ENCODE peak calls at places on chromosomes 4 and X, in seven cellular contexts. L is astrocyte, G is prostate gland, P is mesenchymal stem cell, Z is SK-N-SH, B is tibial artery, S is GM23338. M is an unnamed sample. For H3K4me1, the result is how much of the 10 kb centered on the place peaks cover.

GRCh38 chrX:119682019-119682989 is 10.7 kb downstream of the SEPTIN6 start:
- DNase-seq in L (no peak), G (no peak), P (no peak), Z (no peak), B (no peak), S (no peak), M (no peak)

GRCh38 chr4:149065753-149066152 is 623.5 kb upstream of the NR3C2 start:
- DNase-seq in L (no peak), G (no peak), P (no peak), Z (no peak), B (no peak), S (peak), M (no peak)

GRCh38 chr4:173752610-173753009 is 222.6 kb upstream of the HAND2 start:
- DNase-seq in L (no peak), G (no peak), P (no peak), Z (no peak), B (no peak), S (peak), M (no peak)

GRCh38 chr4:86950835-86951525 is 16.2 kb downstream of the AFF1 start:
- DNase-seq in L (no peak), G (no peak), P (no peak), Z (no peak), B (no peak), S (peak), M (no peak)

GRCh38 chr4:174394915-174395314 is 111.2 kb downstream of the CEP44 start:
- DNase-seq in L (peak), G (no peak), P (peak), Z (no peak), B (no peak), S (no peak), M (no peak)

GRCh38 chr4:137455647-137456321 is 76.5 kb downstream of the PCDH18 start:
- DNase-seq in L (no peak), G (no peak), P (no peak), Z (no peak), B (no peak), S (peak), M (no peak)

GRCh38 chrX:32937043-32937442 is 274.3 kb downstream of the DMD start:
- DNase-seq in L (no peak), G (no peak), P (no peak), Z (no peak), B (no peak), S (no peak), M (no peak)

GRCh38 chr4:41580007-41580406 is 42.0 kb downstream of the LIMCH1 start:
- DNase-seq in L (no peak), G (no peak), P (no peak), Z (no peak), B (no peak), S (no peak), M (no peak)

GRCh38 chr4:113468165-113469022 is 293.1 kb downstream of the CAMK2D start:
- DNase-seq in L (peak), G (peak), P (peak), Z (peak), B (peak), S (peak), M (peak)

GRCh38 chrX:97308161-97308560 is 424.5 kb downstream of the RPA4 start:
- DNase-seq in L (peak), G (no peak), P (no peak), Z (no peak), B (no peak), S (no peak), M (no peak)

GRCh38 chr4:9762823-9763475 is 18.5 kb upstream of the DRD5 start:
- DNase-seq in L (peak), G (peak), P (peak), Z (peak), B (peak), S (peak), M (peak)

GRCh38 chrX:149909324-149910177 is 19.8 kb upstream of the HSFX4 start:
- DNase-seq in L (no peak), G (no peak), P (no peak), Z (no peak), B (no peak), S (no peak), M (no peak)

GRCh38 chr4:94978904-94979303 is 221.1 kb downstream of the BMPR1B start:
- DNase-seq in L (peak), G (no peak), P (no peak), Z (no peak), B (no peak), S (no peak), M (no peak)

GRCh38 chr4:177251237-177251636 is 58.4 kb upstream of the NEIL3 start:
- DNase-seq in L (no peak), G (no peak), P (no peak), Z (no peak), B (no peak), S (no peak), M (no peak)

GRCh38 chrX:115017455-115017854 is at the start of gene IL13RA2:
- DNase-seq in L (no peak), G (no peak), P (peak), Z (peak), B (no peak), S (peak), M (no peak)

GRCh38 chr4:40173470-40173875 is 23.4 kb upstream of the RHOH start:
- DNase-seq in L (no peak), G (no peak), P (no peak), Z (no peak), B (no peak), S (no peak), M (no peak)

GRCh38 chr4:117085185-117085701 is at the start of gene TRAM1L1:
- DNase-seq in L (peak), G (peak), P (peak), Z (peak), B (peak), S (peak), M (peak)

GRCh38 chr4:64713256-64713840 is 304.1 kb upstream of the TECRL start:
- DNase-seq in L (peak), G (no peak), P (peak), Z (peak), B (no peak), S (peak), M (no peak)

GRCh38 chr4:181645489-181645888 is 597.7 kb upstream of the TENM3 start:
- DNase-seq in L (peak), G (no peak), P (no peak), Z (no peak), B (no peak), S (no peak), M (no peak)

GRCh38 chr4:163548481-163549243 is 54.2 kb downstream of the TMA16 start:
- DNase-seq in L (peak), G (no peak), P (peak), Z (peak), B (no peak), S (peak), M (no peak)

GRCh38 chr4:1172971-1173757 is 781 bp upstream of the SPON2 start:
- DNase-seq in L (no peak), G (no peak), P (peak), Z (peak), B (peak), S (peak), M (peak)

GRCh38 chr4:40340034-40340433 is 4.9 kb downstream of the CHRNA9 start:
- DNase-seq in L (no peak), G (no peak), P (no peak), Z (no peak), B (no peak), S (no peak), M (no peak)

GRCh38 chrX:37685452-37686347 is at the start of gene XK:
- DNase-seq in L (peak), G (peak), P (peak), Z (peak), B (peak), S (peak), M (peak)

GRCh38 chrX:1389181-1389992 is 2.5 kb downstream of the SLC25A6 start:
- DNase-seq in L (no peak), G (no peak), P (no peak), Z (no peak), B (no peak), S (no peak), M (peak)

GRCh38 chr4:76579596-76580375 is 144.8 kb downstream of the SHROOM3 start:
- DNase-seq in L (no peak), G (no peak), P (no peak), Z (peak), B (no peak), S (peak), M (no peak)

GRCh38 chrX:19673334-19674040 is 158.2 kb upstream of the MAP3K15 start:
- DNase-seq in L (peak), G (no peak), P (peak), Z (no peak), B (peak), S (no peak), M (peak)

GRCh38 chr4:159227378-159227777 is 124.5 kb downstream of the RAPGEF2 start:
- DNase-seq in L (peak), G (peak), P (peak), Z (no peak), B (no peak), S (no peak), M (no peak)

GRCh38 chr4:114137984-114138383 is 158.5 kb upstream of the ARSJ start:
- DNase-seq in L (no peak), G (no peak), P (no peak), Z (no peak), B (no peak), S (no peak), M (no peak)

GRCh38 chr4:176271749-176272148 is 2.7 kb upstream of the ASB5 start:
- DNase-seq in L (peak), G (no peak), P (peak), Z (no peak), B (no peak), S (no peak), M (no peak)

GRCh38 chrX:12955882-12956703 is 18.8 kb upstream of the TMSB4X start:
- DNase-seq in L (peak), G (no peak), P (peak), Z (no peak), B (peak), S (no peak), M (peak)

GRCh38 chrX:150363561-150364346 is 637 bp downstream of the MAMLD1 start:
- DNase-seq in L (no peak), G (no peak), P (peak), Z (peak), B (no peak), S (peak), M (no peak)

GRCh38 chrX:132480581-132481203 is 8.1 kb downstream of the MBNL3 start:
- DNase-seq in L (peak), G (peak), P (peak), Z (no peak), B (no peak), S (no peak), M (peak)

GRCh38 chr4:112058433-112058832 is 86.8 kb upstream of the FAM241A start:
- DNase-seq in L (peak), G (no peak), P (peak), Z (no peak), B (no peak), S (no peak), M (no peak)

GRCh38 chr4:136203199-136203598 is 1329.1 kb downstream of the PCDH18 start:
- DNase-seq in L (no peak), G (no peak), P (no peak), Z (no peak), B (no peak), S (peak), M (no peak)

GRCh38 chrX:7787714-7788113 is 55.3 kb upstream of the VCX start:
- DNase-seq in L (no peak), G (no peak), P (no peak), Z (no peak), B (no peak), S (no peak), M (no peak)

GRCh38 chrX:75784689-75785491 is at the start of gene MAGEE2:
- DNase-seq in L (no peak), G (no peak), P (no peak), Z (peak), B (no peak), S (peak), M (no peak)

GRCh38 chr4:142402156-142402555 is 443.9 kb downstream of the INPP4B start:
- DNase-seq in L (peak), G (no peak), P (no peak), Z (no peak), B (no peak), S (no peak), M (no peak)
- H3K4me1 ChIP-seq in L (under half), G (under half), P (under half), Z (under half), B (under half), S (half or more), M (under half)

DNA sequence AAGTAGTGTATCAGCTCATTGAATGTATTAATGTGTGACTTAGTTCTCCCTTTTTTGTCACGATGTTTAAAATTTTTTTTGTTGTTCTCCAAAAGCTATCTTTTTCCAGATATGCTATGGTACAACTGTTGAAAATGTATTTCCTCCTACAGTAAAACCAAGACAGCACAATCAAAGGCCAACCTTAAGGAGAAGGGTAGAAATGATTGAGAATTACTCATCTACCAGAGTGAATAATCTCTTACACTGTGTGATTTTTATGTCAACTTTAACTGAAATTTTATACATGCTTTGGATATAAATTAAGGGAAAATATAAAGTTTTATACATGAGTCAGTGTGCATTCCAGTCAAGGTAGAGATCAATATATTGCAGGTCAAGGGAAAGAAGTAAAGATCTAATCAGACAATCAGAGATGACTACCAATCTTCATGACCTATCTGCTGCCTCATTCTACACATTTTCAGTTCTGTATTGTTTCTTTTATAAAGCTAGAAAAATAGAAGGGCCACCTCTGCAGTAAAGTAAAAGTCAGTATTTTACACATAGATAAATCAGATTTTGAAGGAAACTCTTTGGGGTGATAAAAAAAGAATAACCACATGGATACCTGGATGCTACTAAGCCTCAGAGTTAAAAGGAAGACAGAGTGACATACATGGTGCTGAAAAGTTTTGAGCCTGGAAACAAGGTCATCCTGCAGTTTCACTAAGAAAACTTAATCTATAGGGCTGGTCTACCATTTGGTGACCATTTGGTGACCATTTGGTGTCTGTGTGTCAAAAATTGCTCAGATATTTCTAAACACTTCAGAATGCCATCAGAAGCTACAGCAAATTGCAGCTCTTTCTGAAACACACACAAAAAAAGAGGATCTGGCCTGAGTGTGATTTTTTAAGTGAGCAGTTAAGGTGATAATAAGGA is 1.6 kb downstream of the FAM13A start:
- DNase-seq in L (no peak), G (no peak), P (no peak), Z (no peak), B (no peak), S (no peak), M (no peak)
- H3K4me3 ChIP-seq in L (peak), G (peak), P (no peak), Z (no peak), B (peak), S (peak), M (no peak)

DNA sequence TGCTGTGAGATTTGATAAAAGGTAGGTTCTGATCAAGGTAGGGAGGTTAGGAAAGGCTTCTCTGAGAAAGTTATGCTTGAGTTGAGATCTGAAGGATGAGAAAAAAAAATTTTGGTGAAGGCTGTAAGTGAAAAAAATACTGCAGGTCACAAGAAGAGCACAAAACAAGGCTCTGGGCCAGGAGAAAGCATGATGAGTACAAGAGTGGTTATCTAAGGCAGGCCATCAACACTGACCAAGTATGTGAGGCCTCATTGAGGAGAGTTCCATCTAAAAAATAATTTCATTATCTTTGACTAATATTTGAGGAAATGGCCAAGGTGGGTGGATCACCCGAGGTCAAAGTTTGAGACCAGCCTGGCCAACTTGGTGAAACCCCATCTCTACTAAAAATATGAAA is 71.6 kb upstream of the SLC4A4 start:
- DNase-seq in L (peak), G (no peak), P (peak), Z (no peak), B (no peak), S (no peak), M (no peak)
- H3K27ac ChIP-seq in L (peak), G (no peak), P (no peak), Z (no peak), B (peak), S (no peak), M (no peak)

DNA sequence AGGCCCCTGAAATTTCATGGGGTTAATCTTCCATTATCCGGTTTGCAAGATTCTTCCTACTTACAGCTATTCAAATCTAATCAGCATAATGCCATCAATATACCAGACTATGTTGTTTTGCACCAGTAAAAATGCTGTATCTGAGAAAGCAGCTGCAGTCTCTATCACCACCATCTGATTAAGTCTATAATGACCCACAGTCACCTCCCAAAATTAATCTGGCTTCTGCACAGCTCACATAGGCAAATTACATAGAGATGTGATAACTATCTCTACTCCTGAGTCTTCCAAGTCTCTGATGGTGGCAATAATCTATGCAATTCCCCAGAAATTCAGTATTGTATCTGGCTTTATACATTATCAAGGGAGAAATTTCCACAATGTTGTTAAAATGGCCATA is 113.2 kb downstream of the STPG2 start:
- DNase-seq in L (no peak), G (no peak), P (no peak), Z (no peak), B (no peak), S (no peak), M (no peak)
- H3K4me1 ChIP-seq in L (under half), G (under half), P (under half), Z (under half), B (under half), S (under half), M (under half)

GRCh38 chr4:140071043-140071442 is 82.9 kb downstream of the MAML3 start:
- DNase-seq in L (no peak), G (no peak), P (no peak), Z (no peak), B (no peak), S (no peak), M (no peak)
- H3K4me3 ChIP-seq in L (no peak), G (no peak), P (no peak), Z (no peak), B (no peak), S (no peak), M (no peak)

GRCh38 chrX:55867708-55868107 is 150.2 kb downstream of the RRAGB start:
- DNase-seq in L (no peak), G (no peak), P (no peak), Z (no peak), B (no peak), S (no peak), M (no peak)
- H3K27ac ChIP-seq in L (no peak), G (no peak), P (no peak), Z (no peak), B (no peak), S (no peak), M (no peak)

GRCh38 chrX:79263550-79263949 is 103.6 kb downstream of the ITM2A start:
- DNase-seq in L (no peak), G (no peak), P (no peak), Z (no peak), B (no peak), S (no peak), M (no peak)

GRCh38 chrX:79266702-79267101 is 100.4 kb downstream of the ITM2A start:
- DNase-seq in L (no peak), G (no peak), P (no peak), Z (no peak), B (no peak), S (no peak), M (no peak)

GRCh38 chrX:79270401-79270800 is 96.7 kb downstream of the ITM2A start:
- DNase-seq in L (no peak), G (no peak), P (no peak), Z (no peak), B (peak), S (peak), M (no peak)

GRCh38 chrX:79268788-79269187 is 98.3 kb downstream of the ITM2A start:
- DNase-seq in L (no peak), G (no peak), P (no peak), Z (no peak), B (no peak), S (no peak), M (no peak)
- H3K4me1 ChIP-seq in L (under half), G (under half), P (under half), Z (under half), B (under half), S (under half), M (under half)